ENCODE peak calls at places on chromosome 15, in six cellular contexts. N is cardiac muscle cell; D is IMR-90; I is CD8-positive, alpha-beta memory T cell; M is heart left ventricle; H is pancreas. P is an unnamed sample. For H3K4me1 and H3K9me3, the result is how much of the 10 kb centered on the place peaks cover.

GRCh38 chr15:95734422-95735316 is 595.8 kb upstream of the NR2F2 start:
- DNase-seq in M (no peak), N (peak), I (no peak), H (no peak), D (no peak), P (no peak)

GRCh38 chr15:75720787-75721461 is 8.3 kb upstream of the CSPG4 start:
- DNase-seq in D (no peak), H (peak), N (no peak), I (no peak), M (peak), P (no peak)

GRCh38 chr15:40163657-40164416 is 3.0 kb downstream of the BUB1B start:
- DNase-seq in N (no peak), H (no peak), D (no peak), I (no peak), M (no peak), P (no peak)

GRCh38 chr15:43207024-43207423 is 13.8 kb downstream of the EPB42 start:
- DNase-seq in I (no peak), M (no peak), H (no peak), N (no peak), D (no peak), P (no peak)

GRCh38 chr15:65375871-65376552 is 1.8 kb downstream of the IGDCC3 start:
- DNase-seq in H (no peak), N (no peak), M (no peak), D (no peak), I (no peak), P (no peak)

GRCh38 chr15:72153269-72153668 is 35.1 kb downstream of the SENP8 start:
- DNase-seq in N (no peak), I (no peak), H (no peak), D (peak), M (no peak), P (no peak)

GRCh38 chr15:29045717-29046116 is 159.9 kb downstream of the APBA2 start:
- DNase-seq in H (no peak), I (no peak), N (peak), M (no peak), D (peak), P (no peak)

GRCh38 chr15:98939311-98940080 is 68.1 kb downstream of the PGPEP1L start:
- DNase-seq in I (no peak), N (no peak), H (no peak), D (no peak), M (no peak), P (no peak)

GRCh38 chr15:41727143-41727542 is 47.1 kb upstream of the MAPKBP1 start:
- DNase-seq in M (no peak), I (no peak), N (peak), D (peak), H (no peak), P (no peak)

GRCh38 chr15:68354268-68354667 is 76.7 kb downstream of the FEM1B start:
- DNase-seq in N (no peak), M (peak), D (no peak), H (no peak), I (no peak), P (no peak)

DNA sequence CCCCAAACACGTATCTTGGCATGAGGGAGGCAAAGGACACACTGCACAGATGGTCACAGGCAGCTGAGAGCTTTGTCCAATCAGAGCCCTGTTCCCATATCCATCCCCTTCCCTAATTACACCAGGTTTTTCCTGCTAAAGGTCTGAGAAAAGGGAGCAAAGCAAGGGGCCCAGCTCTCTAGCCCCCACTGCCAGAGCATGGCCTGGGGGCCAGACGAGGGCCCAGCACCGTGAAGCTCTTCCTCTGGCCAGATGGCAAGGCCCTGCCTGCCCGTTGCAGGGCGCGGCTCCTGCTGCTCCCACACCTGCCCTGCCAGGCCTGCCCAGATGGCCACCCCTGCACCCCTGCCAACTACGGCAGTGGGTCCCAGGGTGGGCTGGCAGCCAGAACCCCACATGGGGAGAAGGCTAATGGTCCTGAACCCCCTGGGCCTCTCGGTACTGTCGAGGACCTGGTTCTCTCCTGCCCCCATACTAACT is 3.2 kb downstream of the SHF start:
- DNase-seq in I (no peak), H (no peak), M (no peak), N (no peak), D (no peak), P (no peak)
- H3K4me1 ChIP-seq in I (under half), H (under half), M (under half), N (under half), D (under half), P (under half)

DNA sequence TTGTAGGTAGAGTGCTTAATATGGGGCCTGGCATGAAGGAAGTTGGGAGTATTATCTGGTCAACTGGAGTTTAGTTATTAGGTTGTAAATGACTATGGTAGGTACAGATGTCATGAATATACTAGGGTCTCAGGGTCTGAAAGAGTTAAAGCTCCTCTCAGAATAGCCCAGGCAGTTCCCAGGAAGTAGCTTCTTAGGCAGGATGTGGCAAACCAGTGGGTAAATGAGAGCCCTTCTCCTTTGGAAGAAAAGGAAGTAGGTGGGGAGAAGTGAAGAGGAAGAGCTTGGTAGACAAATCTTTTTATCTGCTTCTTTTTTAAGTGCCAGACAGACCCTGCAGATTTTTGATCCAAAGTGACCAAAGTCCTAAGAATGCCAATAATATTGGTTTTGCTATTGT is 24.5 kb downstream of the MAP2K1 start:
- DNase-seq in H (no peak), N (no peak), M (no peak), I (no peak), D (no peak), P (no peak)
- H3K27ac ChIP-seq in H (no peak), N (peak), M (peak), I (no peak), D (no peak), P (no peak)

GRCh38 chr15:36080759-36081158 is 498.7 kb upstream of the CDIN1 start:
- DNase-seq in I (no peak), D (no peak), M (peak), N (no peak), H (no peak), P (no peak)
- H3K9me3 ChIP-seq in I (under half), D (under half), M (under half), N (under half), H (under half), P (under half)

GRCh38 chr15:89646416-89647141 is 8.7 kb downstream of the KIF7 start:
- DNase-seq in N (no peak), M (no peak), H (no peak), I (no peak), D (no peak), P (no peak)
- H3K4me1 ChIP-seq in N (under half), M (under half), H (under half), I (under half), D (under half), P (under half)

GRCh38 chr15:61449306-61449705 is 220.2 kb upstream of the RORA start:
- DNase-seq in D (no peak), I (no peak), M (no peak), N (no peak), H (no peak), P (no peak)

GRCh38 chr15:61444585-61444984 is 215.5 kb upstream of the RORA start:
- DNase-seq in D (no peak), I (no peak), M (no peak), N (no peak), H (no peak), P (no peak)

GRCh38 chr15:61447981-61448380 is 218.9 kb upstream of the RORA start:
- DNase-seq in N (no peak), M (no peak), I (no peak), H (no peak), D (no peak), P (no peak)
- H3K27ac ChIP-seq in N (no peak), M (no peak), I (no peak), H (no peak), D (no peak), P (no peak)

GRCh38 chr15:69873807-69874206 is 223.9 kb downstream of the TLE3 start:
- DNase-seq in N (no peak), H (no peak), I (no peak), M (no peak), D (no peak), P (no peak)
- H3K9me3 ChIP-seq in N (under half), H (under half), I (under half), M (under half), D (under half), P (under half)

P was measured in ascending aorta.